ENCODE peak calls at places on chromosome 11, in eight cellular contexts. L is activated T-cell treated with anti-CD3 and anti-CD28 coated beads for 1 hour; T is mesothelial cell of epicardium; M is CD4-positive, CD25-positive, alpha-beta regulatory T cell; N is T-helper 17 cell; I is activated CD4-positive, alpha-beta T cell treated with anti-CD3 and anti-CD28 coated beads, Interleukin-2, amount 10 ng/mL, durations not matched to agents 7 days and 5 days; C is stimulated activated CD4-positive, alpha-beta T cell treated with anti-CD3 and anti-CD28 coated beads, Interleukin-1b, Interleukin-23, amount 100 ng/mL, for 4 hours; P is AG09309. O is an unnamed sample.
A peak's percentile ranks its signal among the peaks of the same experiment; 100 is the strongest.

GRCh38 chr11:71525938-71526495 is 1.1 kb upstream of the KRTAP5-7 start:
- DNase-seq in L (no peak), T (no peak), M (no peak), N (no peak), I (no peak), C (no peak), P (no peak), O (no peak)

GRCh38 chr11:26964335-26964734 is 29.6 kb upstream of the FIBIN start:
- DNase-seq in L (no peak), T (no peak), M (no peak), N (no peak), I (no peak), C (no peak), P (no peak), O (no peak)

GRCh38 chr11:45335434-45335833 is 49.3 kb upstream of the SYT13 start:
- DNase-seq in L (no peak), T (no peak), M (no peak), N (no peak), I (no peak), C (no peak), P (no peak), O (no peak)

GRCh38 chr11:69241844-69242582 is 51.9 kb upstream of the MYEOV start:
- DNase-seq in L (no peak), T (no peak), M (no peak), N (no peak), I (no peak), C (no peak), P (no peak), O (no peak)

GRCh38 chr11:2539761-2540520 is 95.1 kb downstream of the KCNQ1 start:
- DNase-seq in L (no peak), T (peak; percentile 10), M (no peak), N (no peak), I (no peak), C (no peak), P (no peak), O (no peak)

GRCh38 chr11:13160302-13160701 is 117.3 kb upstream of the BMAL1 start:
- DNase-seq in L (no peak), T (no peak), M (no peak), N (no peak), I (no peak), C (no peak), P (no peak), O (no peak)

GRCh38 chr11:73493838-73494598 is 103.9 kb downstream of the FAM168A start:
- DNase-seq in L (no peak), T (no peak), M (no peak), N (no peak), I (no peak), C (no peak), P (no peak), O (no peak)

GRCh38 chr11:117415358-117415896 is 87.8 kb downstream of the CEP164 start:
- DNase-seq in L (no peak), T (no peak), M (no peak), N (no peak), I (no peak), C (no peak), P (no peak), O (no peak)